ENCODE peak calls at places on chromosomes 11 and 22, in seven cellular contexts. V, R, K, X, A, D and H are unnamed samples.

GRCh38 chr22:46528121-46528610 is 9.3 kb downstream of the CELSR1 start:
- DNase-seq in V (peak; percentile 68), R (no peak), K (peak; percentile 64), X (peak; percentile 84), A (no peak), D (no peak), H (peak; percentile 73)

GRCh38 chr22:17430298-17430900 is 61.1 kb downstream of the CECR2 start:
- DNase-seq in V (peak; percentile 76), R (no peak), K (no peak), X (no peak), A (no peak), D (no peak), H (peak; percentile 87)

GRCh38 chr22:43882122-43882767 is 9.6 kb downstream of the PNPLA5 start:
- DNase-seq in V (no peak), R (no peak), K (no peak), X (no peak), A (no peak), D (no peak), H (no peak)

GRCh38 chr11:15993360-15993759 is 363.0 kb downstream of the SOX6 start:
- DNase-seq in V (no peak), R (no peak), K (no peak), X (no peak), A (no peak), D (no peak), H (no peak)

GRCh38 chr11:9448576-9449352 is 12.0 kb upstream of the ZNF143 start:
- DNase-seq in V (no peak), R (no peak), K (no peak), X (no peak), A (no peak), D (no peak), H (no peak)

GRCh38 chr11:20474951-20475517 is 87.5 kb downstream of the PRMT3 start:
- DNase-seq in V (no peak), R (no peak), K (no peak), X (no peak), A (no peak), D (no peak), H (no peak)

GRCh38 chr11:130477646-130478203 is 29.3 kb downstream of the ADAMTS15 start:
- DNase-seq in V (peak; percentile 39), R (no peak), K (peak; percentile 18), X (no peak), A (no peak), D (no peak), H (peak; percentile 38)

GRCh38 chr11:2664331-2664730 is 35.5 kb downstream of the KCNQ1OT1 start:
- DNase-seq in V (no peak), R (no peak), K (no peak), X (no peak), A (peak; percentile 82), D (no peak), H (no peak)

GRCh38 chr11:1953489-1954284 is 6.6 kb downstream of the MRPL23 start:
- DNase-seq in V (no peak), R (no peak), K (no peak), X (no peak), A (no peak), D (peak; percentile 11), H (no peak)

GRCh38 chr22:37753746-37754145 is 54.0 kb upstream of the GCAT start:
- DNase-seq in V (no peak), R (no peak), K (peak; percentile 33), X (no peak), A (no peak), D (no peak), H (no peak)

GRCh38 chr11:78902771-78903507 is 328.3 kb upstream of the NARS2 start:
- DNase-seq in V (no peak), R (no peak), K (no peak), X (no peak), A (no peak), D (no peak), H (no peak)

GRCh38 chr22:49433717-49434611 is 393.7 kb downstream of the BRD1 start:
- DNase-seq in V (no peak), R (no peak), K (no peak), X (no peak), A (peak; percentile 85), D (no peak), H (no peak)

DNA sequence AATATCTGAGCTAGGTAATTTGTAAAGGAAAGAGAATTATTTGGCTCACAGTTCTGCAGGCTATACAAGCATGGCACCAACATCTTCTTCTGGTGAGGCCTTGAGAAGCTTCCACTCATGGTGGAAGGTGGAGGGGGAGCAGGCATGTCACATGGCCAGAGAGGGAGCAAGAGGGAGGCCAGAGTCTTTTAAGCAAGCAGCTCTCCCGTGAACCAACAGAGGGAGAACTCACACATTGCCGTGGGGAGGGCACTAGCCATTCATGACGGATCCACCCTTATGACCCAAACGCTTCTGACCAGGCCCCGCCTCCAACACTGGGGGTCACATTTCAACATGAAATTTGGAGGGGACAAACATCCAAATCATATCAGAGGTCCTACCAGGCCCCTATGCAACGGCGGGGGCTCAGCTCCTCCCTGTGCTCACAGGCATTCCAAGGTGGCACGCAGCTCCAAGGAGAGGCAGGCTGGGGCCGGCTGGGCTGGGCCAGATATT is 4.6 kb downstream of the C11orf96 start:
- DNase-seq in V (no peak), R (no peak), K (peak; percentile 47), X (no peak), A (no peak), D (no peak), H (peak; percentile 66)
- TF ChIP-seq CTCF in V (peak; percentile 30), R (peak; percentile 22), K (peak; percentile 48), X (peak; percentile 25), A (no peak), D (no peak), H (peak; percentile 47)

GRCh38 chr11:103055174-103055890 is 36.6 kb downstream of the DCUN1D5 start:
- DNase-seq in V (peak; percentile 62), R (peak; percentile 38), K (peak; percentile 65), X (no peak), A (no peak), D (no peak), H (peak; percentile 65)
- TF ChIP-seq CTCF in V (peak; percentile 58), R (peak; percentile 40), K (peak; percentile 78), X (peak; percentile 38), A (peak; percentile 36), D (peak; percentile 29), H (peak; percentile 68)

GRCh38 chr11:124762077-124762623 is at the start of gene ESAM:
- DNase-seq in V (no peak), R (no peak), K (no peak), X (no peak), A (no peak), D (no peak), H (no peak)

GRCh38 chr11:124762624-124763155 is 600 bp upstream of the ESAM start:
- DNase-seq in V (no peak), R (no peak), K (no peak), X (no peak), A (no peak), D (no peak), H (no peak)

GRCh38 chr11:124760205-124760652 is 1.9 kb downstream of the ESAM start:
- DNase-seq in V (no peak), R (no peak), K (no peak), X (no peak), A (no peak), D (no peak), H (no peak)

GRCh38 chr11:124760806-124761205 is 1.3 kb downstream of the ESAM start:
- DNase-seq in V (no peak), R (no peak), K (no peak), X (no peak), A (no peak), D (no peak), H (no peak)

DNA sequence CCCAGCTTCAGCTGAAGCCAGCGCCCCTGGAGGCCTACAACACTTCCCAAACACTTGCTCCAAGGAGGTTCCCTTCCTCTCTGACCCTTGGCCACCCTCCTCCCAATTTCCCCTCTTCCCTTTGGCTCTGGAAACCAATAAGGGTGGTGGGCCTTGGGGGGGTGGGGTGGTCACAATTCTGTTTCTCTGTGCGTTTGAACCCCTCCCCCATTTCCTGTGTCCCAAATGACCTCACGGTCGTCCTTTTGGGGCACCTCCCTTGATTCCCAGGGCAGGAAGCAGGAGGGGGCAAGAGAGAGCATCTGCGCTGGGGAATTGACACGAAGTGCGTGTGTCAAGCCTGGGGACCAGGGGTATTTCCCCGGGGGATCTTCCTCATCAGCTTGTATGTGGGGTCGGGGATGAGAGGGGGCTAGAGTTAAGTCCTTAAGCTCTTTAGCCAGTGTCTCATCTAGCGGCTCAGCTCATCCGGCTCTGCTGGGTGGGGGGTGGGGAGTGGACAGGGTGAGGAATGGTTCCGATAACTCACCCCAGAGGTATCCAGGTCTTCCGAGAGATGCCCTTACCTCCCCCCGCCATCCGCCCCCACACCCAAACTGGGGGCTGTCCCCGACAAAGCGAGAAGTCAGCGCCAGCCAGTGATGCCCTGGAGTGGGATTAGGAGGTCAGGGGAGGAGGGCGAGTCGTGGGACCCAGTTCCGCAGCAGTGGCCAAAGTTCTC is 629 bp downstream of the ESAM start:
- DNase-seq in V (no peak), R (no peak), K (no peak), X (no peak), A (no peak), D (no peak), H (no peak)
- TF ChIP-seq CTCF in V (no peak), R (no peak), K (no peak), X (no peak), A (no peak), D (no peak), H (no peak)

GRCh38 chr11:102184269-102184987 is 74.2 kb downstream of the YAP1 start:
- DNase-seq in V (no peak), R (no peak), K (no peak), X (no peak), A (no peak), D (no peak), H (no peak)
- TF ChIP-seq CTCF in V (no peak), R (no peak), K (no peak), X (no peak), A (no peak), D (no peak), H (no peak)

GRCh38 chr11:68961245-68961644 is 19.5 kb downstream of the MRGPRD start:
- DNase-seq in V (no peak), R (no peak), K (no peak), X (no peak), A (no peak), D (no peak), H (no peak)
- TF ChIP-seq CTCF in V (no peak), R (no peak), K (no peak), X (no peak), A (no peak), D (no peak), H (no peak)

GRCh38 chr11:13776134-13776815 is 107.8 kb downstream of the FAR1 start:
- DNase-seq in V (no peak), R (no peak), K (no peak), X (no peak), A (no peak), D (no peak), H (peak; percentile 6)

GRCh38 chr11:13767461-13767860 is 99.0 kb downstream of the FAR1 start:
- DNase-seq in V (no peak), R (no peak), K (no peak), X (no peak), A (no peak), D (no peak), H (no peak)

GRCh38 chr11:13769188-13769587 is 100.7 kb downstream of the FAR1 start:
- DNase-seq in V (no peak), R (no peak), K (no peak), X (no peak), A (no peak), D (no peak), H (no peak)

GRCh38 chr11:13775471-13775870 is 107.0 kb downstream of the FAR1 start:
- DNase-seq in V (no peak), R (no peak), K (no peak), X (no peak), A (no peak), D (no peak), H (no peak)

GRCh38 chr11:13772223-13773046 is 104.0 kb downstream of the FAR1 start:
- DNase-seq in V (peak; percentile 70), R (peak; percentile 30), K (peak; percentile 62), X (peak; percentile 36), A (no peak), D (no peak), H (peak; percentile 80)
- TF ChIP-seq CTCF in V (peak; percentile 26), R (peak; percentile 36), K (peak; percentile 54), X (peak; percentile 56), A (no peak), D (peak; percentile 25), H (peak; percentile 39)